ENCODE peak calls at places on chromosomes 6 and 20, in eight cellular contexts. V is GM12878; P is IMR-90; I is stomach; G is CD4-positive, alpha-beta memory T cell; O is mammary epithelial cell; C is psoas muscle; J is mucosa of descending colon. F is an unnamed sample. For H3K4me1, the result is how much of the 10 kb centered on the place peaks cover.

GRCh38 chr6:32194825-32195651 is 2.6 kb upstream of the GPSM3 start:
- DNase-seq in V (no peak), P (peak), I (no peak), G (peak), O (peak), C (no peak), J (peak), F (no peak)

GRCh38 chr6:100078509-100078908 is 84.5 kb upstream of the MCHR2 start:
- DNase-seq in V (no peak), P (peak), I (no peak), G (no peak), O (peak), C (peak), J (no peak), F (no peak)

GRCh38 chr20:33489495-33490022 is 337 bp upstream of the CBFA2T2 start:
- DNase-seq in V (peak), P (peak), I (peak), G (peak), O (peak), C (peak), J (peak), F (peak)

GRCh38 chr20:34557936-34558319 is 590 bp upstream of the MAP1LC3A start:
- DNase-seq in V (no peak), P (no peak), I (no peak), G (no peak), O (no peak), C (no peak), J (peak), F (no peak)

GRCh38 chr6:168219167-168219566 is 100.4 kb downstream of the DACT2 start:
- DNase-seq in V (no peak), P (no peak), I (no peak), G (no peak), O (no peak), C (peak), J (no peak), F (no peak)

GRCh38 chr20:58665606-58666005 is 14.5 kb downstream of the STX16 start:
- DNase-seq in V (no peak), P (no peak), I (no peak), G (no peak), O (no peak), C (peak), J (no peak), F (no peak)

GRCh38 chr6:148064406-148065134 is 278.1 kb upstream of the SASH1 start:
- DNase-seq in V (no peak), P (peak), I (no peak), G (no peak), O (peak), C (no peak), J (no peak), F (no peak)

GRCh38 chr20:45061244-45061643 is 39.7 kb downstream of the KCNS1 start:
- DNase-seq in V (no peak), P (peak), I (no peak), G (no peak), O (peak), C (no peak), J (no peak), F (no peak)

GRCh38 chr20:35568645-35569044 is 26.8 kb downstream of the ERGIC3 start:
- DNase-seq in V (no peak), P (no peak), I (no peak), G (no peak), O (peak), C (no peak), J (peak), F (no peak)

GRCh38 chr6:27237089-27237723 is 10.3 kb upstream of the PRSS16 start:
- DNase-seq in V (no peak), P (peak), I (no peak), G (peak), O (peak), C (no peak), J (no peak), F (no peak)

GRCh38 chr20:42046686-42047085 is 428.5 kb upstream of the CHD6 start:
- DNase-seq in V (no peak), P (no peak), I (no peak), G (no peak), O (no peak), C (no peak), J (no peak), F (no peak)

GRCh38 chr20:41466836-41467619 is 100.4 kb upstream of the EMILIN3 start:
- DNase-seq in V (no peak), P (no peak), I (no peak), G (no peak), O (no peak), C (no peak), J (no peak), F (no peak)

DNA sequence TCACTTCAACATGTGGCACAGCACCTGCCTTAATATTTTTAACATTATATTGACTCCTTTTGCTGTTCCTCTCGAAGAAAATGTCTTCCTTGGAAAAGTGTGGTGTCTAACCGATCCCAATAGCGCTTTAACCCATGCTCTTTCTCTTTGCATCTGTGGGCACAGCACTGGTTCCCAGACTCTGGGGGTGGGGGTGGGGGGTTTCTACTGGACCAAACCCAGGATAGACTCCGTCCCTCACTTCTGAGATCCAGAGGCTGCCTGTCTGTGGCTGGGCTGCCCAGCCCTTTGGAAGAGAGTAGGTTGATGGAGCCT is 3.9 kb upstream of the ZNF292 start:
- DNase-seq in V (no peak), P (no peak), I (no peak), G (no peak), O (no peak), C (no peak), J (no peak), F (no peak)
- H3K4me1 ChIP-seq in V (under half), P (under half), I (under half), G (under half), O (under half), C (under half), J (under half), F (under half)

GRCh38 chr20:53606364-53606985 is 12.8 kb upstream of the ZNF217 start:
- DNase-seq in V (no peak), P (peak), I (peak), G (no peak), O (no peak), C (no peak), J (no peak), F (no peak)

GRCh38 chr20:53608071-53608455 is 14.4 kb upstream of the ZNF217 start:
- DNase-seq in V (no peak), P (no peak), I (peak), G (no peak), O (no peak), C (no peak), J (no peak), F (no peak)

GRCh38 chr20:53608456-53609413 is 15.1 kb upstream of the ZNF217 start:
- DNase-seq in V (no peak), P (no peak), I (peak), G (peak), O (no peak), C (no peak), J (peak), F (no peak)

GRCh38 chr20:53611449-53611894 is 17.8 kb upstream of the ZNF217 start:
- DNase-seq in V (peak), P (peak), I (peak), G (no peak), O (peak), C (no peak), J (no peak), F (no peak)

GRCh38 chr20:53609501-53610445 is 16.1 kb upstream of the ZNF217 start:
- DNase-seq in V (no peak), P (peak), I (peak), G (peak), O (no peak), C (peak), J (peak), F (peak)
- H3K4me1 ChIP-seq in V (under half), P (under half), I (under half), G (under half), O (under half), C (under half), J (under half), F (under half)

GRCh38 chr6:125485757-125486156 is 184.0 kb upstream of the HDDC2 start:
- DNase-seq in V (no peak), P (no peak), I (no peak), G (no peak), O (no peak), C (no peak), J (no peak), F (no peak)
- H3K4me1 ChIP-seq in V (under half), P (under half), I (under half), G (under half), O (under half), C (under half), J (under half), F (under half)

GRCh38 chr20:37204056-37204455 is 24.7 kb upstream of the MROH8 start:
- DNase-seq in V (no peak), P (no peak), I (no peak), G (no peak), O (no peak), C (no peak), J (no peak), F (no peak)
- H3K4me1 ChIP-seq in V (under half), P (under half), I (under half), G (under half), O (under half), C (under half), J (under half), F (under half)

GRCh38 chr20:50746138-50746940 is 15.0 kb downstream of the PARD6B start:
- DNase-seq in V (no peak), P (no peak), I (no peak), G (no peak), O (peak), C (no peak), J (no peak), F (peak)

GRCh38 chr20:50745634-50746137 is 14.3 kb downstream of the PARD6B start:
- DNase-seq in V (no peak), P (no peak), I (no peak), G (no peak), O (peak), C (no peak), J (no peak), F (no peak)

GRCh38 chr20:50743087-50743486 is 11.7 kb downstream of the PARD6B start:
- DNase-seq in V (no peak), P (no peak), I (no peak), G (no peak), O (no peak), C (no peak), J (no peak), F (no peak)

GRCh38 chr20:50747275-50747674 is 15.9 kb downstream of the PARD6B start:
- DNase-seq in V (no peak), P (no peak), I (no peak), G (no peak), O (no peak), C (no peak), J (no peak), F (no peak)

GRCh38 chr20:50744143-50744792 is 12.9 kb downstream of the PARD6B start:
- DNase-seq in V (no peak), P (peak), I (peak), G (no peak), O (peak), C (peak), J (peak), F (peak)
- H3K4me1 ChIP-seq in V (under half), P (under half), I (under half), G (under half), O (under half), C (under half), J (under half), F (under half)

GRCh38 chr20:15836634-15837033 is 736.6 kb downstream of the KIF16B start:
- DNase-seq in V (no peak), P (no peak), I (no peak), G (no peak), O (peak), C (no peak), J (no peak), F (no peak)
- H3K4me1 ChIP-seq in V (under half), P (under half), I (under half), G (under half), O (under half), C (under half), J (under half), F (under half)

DNA sequence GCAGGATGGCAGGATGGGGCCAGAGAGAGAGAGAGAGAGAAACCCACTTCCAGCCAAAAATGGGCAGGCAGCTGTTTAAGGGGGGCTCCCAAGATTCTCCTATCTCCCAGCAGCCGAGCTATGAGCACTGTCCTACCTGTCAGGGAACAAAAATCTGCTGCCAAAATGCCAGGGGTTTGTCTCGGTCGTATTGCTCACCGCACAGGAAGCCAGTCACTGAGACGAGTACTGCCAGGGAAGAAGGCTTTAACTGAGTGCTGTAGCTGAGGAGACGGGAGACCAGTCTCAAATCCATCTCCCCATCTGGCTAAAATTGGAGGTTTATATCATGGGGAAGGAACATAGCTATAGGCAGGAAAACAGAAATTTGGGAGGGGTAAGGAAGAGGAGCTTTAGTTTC is 22.3 kb downstream of the GGTLC1 start:
- DNase-seq in V (no peak), P (no peak), I (no peak), G (no peak), O (no peak), C (no peak), J (no peak), F (no peak)
- H3K4me1 ChIP-seq in V (under half), P (under half), I (under half), G (under half), O (under half), C (under half), J (under half), F (under half)